ENCODE peak calls at places on chromosomes 1 and 21, in four cellular contexts. One of them, this sample, is unnamed.

GRCh38 chr1:235511470-235512240 is 7.4 kb upstream of the B3GALNT2 start:
- DNase-seq in Peyer's patch: no peak
- DNase-seq in K562: no peak
- DNase-seq in PC-3: no peak
- DNase-seq in this sample: no peak

GRCh38 chr1:30511106-30511505 is 212.3 kb downstream of the MATN1 start:
- DNase-seq in K562: no peak
- DNase-seq in Peyer's patch: no peak
- DNase-seq in PC-3: no peak
- DNase-seq in this sample: no peak

GRCh38 chr1:152965853-152966252 is 4.6 kb upstream of the SPRR4 start:
- DNase-seq in Peyer's patch: no peak
- DNase-seq in K562: no peak
- DNase-seq in PC-3: no peak
- DNase-seq in this sample: no peak

GRCh38 chr1:50873458-50874187 is 86.4 kb downstream of the FAF1 start:
- DNase-seq in Peyer's patch: peak; percentile 91
- DNase-seq in K562: peak; percentile 61
- DNase-seq in PC-3: peak; percentile 89
- DNase-seq in this sample: peak; percentile 67

GRCh38 chr1:244788493-244789275 is 46.8 kb upstream of the COX20 start:
- DNase-seq in K562: no peak
- DNase-seq in PC-3: no peak
- DNase-seq in Peyer's patch: no peak
- DNase-seq in this sample: no peak

GRCh38 chr1:9397984-9398526 is 105.4 kb downstream of the SPSB1 start:
- DNase-seq in PC-3: no peak
- DNase-seq in Peyer's patch: no peak
- DNase-seq in K562: no peak
- DNase-seq in this sample: no peak

GRCh38 chr1:218433744-218434143 is 88.6 kb downstream of the TGFB2 start:
- DNase-seq in Peyer's patch: no peak
- DNase-seq in K562: no peak
- DNase-seq in PC-3: no peak
- DNase-seq in this sample: no peak

GRCh38 chr21:44078411-44078981 is 28.7 kb upstream of the PWP2 start:
- DNase-seq in K562: no peak
- DNase-seq in Peyer's patch: peak; percentile 43
- DNase-seq in PC-3: no peak
- DNase-seq in this sample: no peak

GRCh38 chr1:6006882-6007281 is 14.7 kb upstream of the NPHP4 start:
- DNase-seq in PC-3: no peak
- DNase-seq in K562: peak; percentile 46
- DNase-seq in Peyer's patch: peak; percentile 26
- DNase-seq in this sample: no peak

GRCh38 chr1:5975133-5975880 is 16.9 kb downstream of the NPHP4 start:
- DNase-seq in K562: no peak
- DNase-seq in PC-3: peak; percentile 64
- DNase-seq in Peyer's patch: peak; percentile 74
- DNase-seq in this sample: peak; percentile 32

GRCh38 chr1:205263580-205264190 is 35.9 kb downstream of the TMCC2 start:
- DNase-seq in Peyer's patch: no peak
- DNase-seq in K562: no peak
- DNase-seq in PC-3: no peak
- DNase-seq in this sample: no peak

GRCh38 chr21:37365657-37366487 is 701 bp upstream of the DYRK1A start:
- DNase-seq in K562: peak; percentile 96
- DNase-seq in PC-3: peak; percentile 81
- DNase-seq in Peyer's patch: peak; percentile 83
- DNase-seq in this sample: peak; percentile 61

GRCh38 chr1:228279011-228279721 is 71.3 kb downstream of the OBSCN start:
- DNase-seq in K562: no peak
- DNase-seq in PC-3: no peak
- DNase-seq in Peyer's patch: peak; percentile 42
- DNase-seq in this sample: peak; percentile 46

GRCh38 chr1:225963735-225964530 is 22.9 kb upstream of the LEFTY2 start:
- DNase-seq in Peyer's patch: no peak
- DNase-seq in PC-3: peak; percentile 34
- DNase-seq in K562: no peak
- DNase-seq in this sample: no peak

GRCh38 chr1:201703646-201704438 is 125.1 kb upstream of the IPO9 start:
- DNase-seq in PC-3: peak; percentile 78
- DNase-seq in K562: peak; percentile 96
- DNase-seq in Peyer's patch: peak; percentile 87
- DNase-seq in this sample: peak; percentile 73

GRCh38 chr1:162035241-162035640 is 11.6 kb upstream of the OLFML2B start:
- DNase-seq in K562: peak; percentile 16
- DNase-seq in Peyer's patch: no peak
- DNase-seq in PC-3: peak; percentile 72
- DNase-seq in this sample: no peak

GRCh38 chr1:24191860-24192259 is 4.8 kb upstream of the IFNLR1 start:
- DNase-seq in PC-3: peak; percentile 88
- DNase-seq in Peyer's patch: peak; percentile 56
- DNase-seq in K562: no peak
- DNase-seq in this sample: peak; percentile 24

GRCh38 chr1:64675718-64676345 is 69.0 kb upstream of the RAVER2 start:
- DNase-seq in Peyer's patch: no peak
- DNase-seq in PC-3: peak; percentile 38
- DNase-seq in K562: peak; percentile 36
- DNase-seq in this sample: no peak

GRCh38 chr1:200653022-200653462 is 16.7 kb downstream of the DDX59 start:
- DNase-seq in PC-3: no peak
- DNase-seq in Peyer's patch: no peak
- DNase-seq in K562: no peak
- DNase-seq in this sample: no peak

GRCh38 chr1:240136402-240136801 is 44.7 kb downstream of the FMN2 start:
- DNase-seq in Peyer's patch: no peak
- DNase-seq in PC-3: peak; percentile 26
- DNase-seq in K562: no peak
- DNase-seq in this sample: no peak

DNA sequence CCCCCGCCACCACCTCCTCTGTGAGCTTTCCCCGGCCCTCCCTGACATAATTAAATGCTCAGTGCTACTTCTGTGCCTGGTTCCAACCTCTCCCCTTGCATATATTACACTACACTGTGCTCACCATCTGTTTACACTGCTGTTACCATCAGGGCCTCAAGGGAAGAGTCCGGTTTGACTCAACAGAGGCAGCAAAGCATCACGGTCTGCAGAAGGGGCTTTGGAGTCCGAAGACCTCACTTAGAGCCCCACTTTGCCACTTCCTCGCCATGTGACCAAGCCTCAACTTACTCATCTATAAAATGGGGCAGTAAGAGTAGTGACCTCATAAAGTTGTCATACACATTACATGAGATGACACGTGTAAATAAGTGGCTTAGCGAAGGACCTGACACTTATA is 27.4 kb downstream of the KCNN3 start:
- DNase-seq in PC-3: no peak
- DNase-seq in Peyer's patch: no peak
- DNase-seq in K562: no peak
- DNase-seq in this sample: no peak
- H3K4me1 ChIP-seq in PC-3: no peaks in the 10 kb centered on the region
- H3K4me1 ChIP-seq in Peyer's patch: no peaks in the 10 kb centered on the region
- H3K4me1 ChIP-seq in K562: no peaks in the 10 kb centered on the region
- H3K4me1 ChIP-seq in this sample: no peaks in the 10 kb centered on the region

GRCh38 chr1:112703706-112704105 is 3.2 kb downstream of the RHOC start:
- DNase-seq in Peyer's patch: no peak
- DNase-seq in PC-3: no peak
- DNase-seq in K562: no peak
- DNase-seq in this sample: no peak
- H3K4me1 ChIP-seq in Peyer's patch: peaks cover 19% of the 10 kb centered on the region
- H3K4me1 ChIP-seq in PC-3: peaks cover 74% of the 10 kb centered on the region
- H3K4me1 ChIP-seq in K562: peaks cover 79% of the 10 kb centered on the region
- H3K4me1 ChIP-seq in this sample: peaks cover 49% of the 10 kb centered on the region

GRCh38 chr1:1228596-1229321 is 3.0 kb downstream of the SDF4 start:
- DNase-seq in PC-3: no peak
- DNase-seq in K562: no peak
- DNase-seq in Peyer's patch: no peak
- DNase-seq in this sample: no peak

GRCh38 chr1:1231400-1232223 is at the start of gene SDF4:
- DNase-seq in Peyer's patch: peak; percentile 98
- DNase-seq in PC-3: peak; percentile 99
- DNase-seq in K562: peak; percentile 100
- DNase-seq in this sample: peak; percentile 97

GRCh38 chr1:1229770-1230169 is 2.0 kb downstream of the SDF4 start:
- DNase-seq in K562: no peak
- DNase-seq in Peyer's patch: no peak
- DNase-seq in PC-3: no peak
- DNase-seq in this sample: no peak

GRCh38 chr1:1232224-1232800 is at the start of gene B3GALT6:
- DNase-seq in K562: no peak
- DNase-seq in PC-3: no peak
- DNase-seq in Peyer's patch: no peak
- DNase-seq in this sample: no peak

DNA sequence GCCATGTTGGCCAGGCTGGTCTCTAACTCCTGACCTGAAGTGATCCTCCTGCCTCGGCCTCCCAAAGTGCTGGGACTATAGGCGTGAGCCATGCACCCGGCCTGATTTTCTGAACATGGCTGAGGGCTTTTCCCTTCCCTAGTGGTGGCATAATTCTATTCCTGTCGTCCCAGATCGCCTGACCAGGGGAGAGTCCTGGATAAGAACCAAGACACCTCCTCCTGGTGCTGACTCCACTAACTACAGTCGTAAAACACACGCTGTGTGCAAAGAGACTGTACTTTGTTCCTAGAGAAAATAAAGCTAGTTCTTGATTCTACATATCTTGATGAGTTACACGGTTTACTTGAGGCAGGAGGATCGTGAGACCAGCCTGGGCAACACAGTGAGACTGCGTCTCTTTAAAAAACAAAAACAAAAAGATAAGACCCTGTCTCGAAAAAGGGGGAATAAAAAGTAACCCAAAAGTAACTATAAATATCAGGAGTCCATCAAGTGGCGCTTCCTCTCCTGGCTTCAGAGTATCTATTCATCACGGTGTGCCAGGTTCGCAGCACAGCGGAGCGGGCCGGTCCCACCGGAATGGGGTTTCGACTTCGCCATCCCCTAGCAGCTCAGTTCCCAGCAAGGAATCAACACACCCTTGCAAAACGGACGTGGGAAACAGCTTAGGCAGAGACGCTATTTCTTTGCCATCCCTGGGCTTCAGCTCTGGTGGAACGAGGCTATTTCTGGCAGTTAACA is 973 bp downstream of the SDF4 start:
- DNase-seq in PC-3: peak; percentile 81
- DNase-seq in Peyer's patch: no peak
- DNase-seq in K562: peak; percentile 60
- DNase-seq in this sample: no peak
- H3K4me1 ChIP-seq in PC-3: peaks cover 28% of the 10 kb centered on the region
- H3K4me1 ChIP-seq in Peyer's patch: peaks cover 20% of the 10 kb centered on the region
- H3K4me1 ChIP-seq in K562: peaks cover 6% of the 10 kb centered on the region
- H3K4me1 ChIP-seq in this sample: peaks cover 40% of the 10 kb centered on the region

GRCh38 chr1:230109871-230110667 is 43.0 kb downstream of the GALNT2 start:
- DNase-seq in K562: no peak
- DNase-seq in Peyer's patch: peak; percentile 82
- DNase-seq in PC-3: no peak
- DNase-seq in this sample: peak; percentile 29

GRCh38 chr1:230112782-230113181 is 45.7 kb downstream of the GALNT2 start:
- DNase-seq in Peyer's patch: no peak
- DNase-seq in PC-3: no peak
- DNase-seq in K562: no peak
- DNase-seq in this sample: no peak

GRCh38 chr1:230109066-230109465 is 42.0 kb downstream of the GALNT2 start:
- DNase-seq in PC-3: no peak
- DNase-seq in Peyer's patch: no peak
- DNase-seq in K562: no peak
- DNase-seq in this sample: no peak

GRCh38 chr1:230112131-230112701 is 45.2 kb downstream of the GALNT2 start:
- DNase-seq in PC-3: no peak
- DNase-seq in K562: peak; percentile 41
- DNase-seq in Peyer's patch: no peak
- DNase-seq in this sample: no peak

GRCh38 chr1:230110971-230111370 is 43.9 kb downstream of the GALNT2 start:
- DNase-seq in K562: no peak
- DNase-seq in PC-3: no peak
- DNase-seq in Peyer's patch: no peak
- DNase-seq in this sample: no peak
- H3K4me1 ChIP-seq in K562: peaks cover 41% of the 10 kb centered on the region
- H3K4me1 ChIP-seq in PC-3: peaks cover 50% of the 10 kb centered on the region
- H3K4me1 ChIP-seq in Peyer's patch: no peaks in the 10 kb centered on the region
- H3K4me1 ChIP-seq in this sample: peaks cover 5% of the 10 kb centered on the region

GRCh38 chr1:1136547-1137230 is 20.8 kb upstream of the C1orf159 start:
- DNase-seq in K562: peak; percentile 56
- DNase-seq in Peyer's patch: peak; percentile 91
- DNase-seq in PC-3: peak; percentile 47
- DNase-seq in this sample: no peak

GRCh38 chr1:1140673-1141072 is 24.8 kb upstream of the C1orf159 start:
- DNase-seq in Peyer's patch: no peak
- DNase-seq in PC-3: no peak
- DNase-seq in K562: no peak
- DNase-seq in this sample: no peak

GRCh38 chr1:1135339-1136111 is 19.6 kb upstream of the C1orf159 start:
- DNase-seq in Peyer's patch: no peak
- DNase-seq in PC-3: no peak
- DNase-seq in K562: peak; percentile 66
- DNase-seq in this sample: no peak

GRCh38 chr1:1134300-1134961 is 18.5 kb upstream of the C1orf159 start:
- DNase-seq in K562: no peak
- DNase-seq in PC-3: no peak
- DNase-seq in Peyer's patch: no peak
- DNase-seq in this sample: no peak

DNA sequence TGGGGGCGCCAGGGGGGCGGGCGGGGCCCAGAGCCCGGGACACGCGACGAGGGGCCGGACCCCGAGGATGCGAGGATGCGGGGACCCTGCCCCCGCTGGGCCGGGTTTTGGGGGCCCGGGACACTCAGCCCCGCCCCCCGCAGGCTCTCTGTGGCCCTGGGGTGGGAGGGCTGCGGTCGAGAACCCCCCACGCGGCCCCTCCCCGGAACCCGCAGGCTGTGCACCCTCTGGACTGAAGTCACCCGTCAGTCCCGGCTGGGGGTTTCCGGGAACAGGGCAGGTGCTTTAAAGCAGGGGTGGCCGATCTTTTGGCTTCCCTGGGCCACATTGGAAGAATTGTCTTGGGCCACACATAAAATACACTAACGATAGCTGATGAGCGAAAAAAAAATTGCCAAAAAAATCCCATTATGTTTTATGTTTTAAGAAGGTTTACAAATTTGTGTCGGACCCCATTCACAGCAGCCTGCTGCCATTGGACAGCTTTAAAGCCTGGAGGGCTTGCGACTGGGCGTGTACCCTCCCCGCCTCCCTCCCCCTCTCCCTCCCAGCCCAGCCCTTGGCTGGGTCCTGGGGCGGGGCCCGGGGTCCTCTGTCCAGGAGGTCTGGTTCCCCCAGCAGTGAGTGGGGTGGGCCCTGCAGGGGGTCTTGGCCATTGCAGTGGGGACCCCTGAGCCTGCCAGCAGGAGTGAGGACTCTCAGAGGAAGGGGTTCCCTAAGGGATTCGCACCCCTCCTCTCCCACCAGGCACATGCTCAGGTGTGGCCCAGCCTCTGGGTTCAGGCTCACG is 21.6 kb upstream of the C1orf159 start:
- DNase-seq in K562: peak; percentile 70
- DNase-seq in Peyer's patch: peak; percentile 92
- DNase-seq in PC-3: no peak
- DNase-seq in this sample: peak; percentile 64
- H3K4me1 ChIP-seq in K562: peaks cover 16% of the 10 kb centered on the region
- H3K4me1 ChIP-seq in Peyer's patch: peaks cover 22% of the 10 kb centered on the region
- H3K4me1 ChIP-seq in PC-3: peaks cover 17% of the 10 kb centered on the region
- H3K4me1 ChIP-seq in this sample: peaks cover 26% of the 10 kb centered on the region

GRCh38 chr1:116164056-116164889 is 53.1 kb downstream of the MAB21L3 start:
- DNase-seq in PC-3: no peak
- DNase-seq in Peyer's patch: no peak
- DNase-seq in K562: no peak
- DNase-seq in this sample: no peak
- H3K4me1 ChIP-seq in PC-3: no peaks in the 10 kb centered on the region
- H3K4me1 ChIP-seq in Peyer's patch: no peaks in the 10 kb centered on the region
- H3K4me1 ChIP-seq in K562: peaks cover 13% of the 10 kb centered on the region
- H3K4me1 ChIP-seq in this sample: peaks cover 13% of the 10 kb centered on the region